ENCODE peak calls at places on chromosomes 16 and 17, in nine cellular contexts. One of them, this sample, is unnamed.

GRCh38 chr17:50129946-50130777 is at the start of gene SAMD14:
- DNase-seq in breast epithelium: no peak
- DNase-seq in thoracic aorta: no peak
- DNase-seq in transverse colon: no peak
- DNase-seq in uterus: no peak
- DNase-seq in endothelial cell of umbilical vein: peak; percentile 53
- DNase-seq in mammary epithelial cell: no peak
- DNase-seq in fibroblast of lung: peak; percentile 32
- DNase-seq in Peyer's patch: no peak
- DNase-seq in this sample: peak; percentile 49

GRCh38 chr16:57951204-57951960 is 19.5 kb downstream of the CNGB1 start:
- DNase-seq in uterus: no peak
- DNase-seq in thoracic aorta: no peak
- DNase-seq in Peyer's patch: no peak
- DNase-seq in endothelial cell of umbilical vein: no peak
- DNase-seq in transverse colon: no peak
- DNase-seq in fibroblast of lung: no peak
- DNase-seq in breast epithelium: no peak
- DNase-seq in mammary epithelial cell: peak; percentile 74
- DNase-seq in this sample: no peak

GRCh38 chr16:24075929-24076716 is 180.0 kb upstream of the CACNG3 start:
- DNase-seq in thoracic aorta: no peak
- DNase-seq in fibroblast of lung: no peak
- DNase-seq in uterus: no peak
- DNase-seq in endothelial cell of umbilical vein: no peak
- DNase-seq in mammary epithelial cell: peak; percentile 16
- DNase-seq in transverse colon: no peak
- DNase-seq in Peyer's patch: no peak
- DNase-seq in breast epithelium: no peak
- DNase-seq in this sample: no peak

GRCh38 chr17:53949473-53950090 is 126.9 kb downstream of the KIF2B start:
- DNase-seq in thoracic aorta: no peak
- DNase-seq in breast epithelium: no peak
- DNase-seq in transverse colon: no peak
- DNase-seq in fibroblast of lung: no peak
- DNase-seq in mammary epithelial cell: peak; percentile 88
- DNase-seq in endothelial cell of umbilical vein: no peak
- DNase-seq in Peyer's patch: no peak
- DNase-seq in uterus: no peak
- DNase-seq in this sample: no peak

GRCh38 chr16:15502041-15502725 is 67.8 kb downstream of the BMERB1 start:
- DNase-seq in thoracic aorta: no peak
- DNase-seq in transverse colon: no peak
- DNase-seq in fibroblast of lung: peak; percentile 97
- DNase-seq in Peyer's patch: no peak
- DNase-seq in endothelial cell of umbilical vein: peak; percentile 93
- DNase-seq in uterus: no peak
- DNase-seq in mammary epithelial cell: peak; percentile 75
- DNase-seq in breast epithelium: no peak
- DNase-seq in this sample: no peak

GRCh38 chr17:65423346-65424140 is 137.9 kb downstream of the AXIN2 start:
- DNase-seq in mammary epithelial cell: no peak
- DNase-seq in transverse colon: no peak
- DNase-seq in thoracic aorta: no peak
- DNase-seq in endothelial cell of umbilical vein: no peak
- DNase-seq in uterus: no peak
- DNase-seq in breast epithelium: no peak
- DNase-seq in Peyer's patch: no peak
- DNase-seq in fibroblast of lung: no peak
- DNase-seq in this sample: no peak

GRCh38 chr17:19265755-19266154 is 28.6 kb downstream of the EPN2 start:
- DNase-seq in transverse colon: no peak
- DNase-seq in Peyer's patch: no peak
- DNase-seq in thoracic aorta: no peak
- DNase-seq in uterus: no peak
- DNase-seq in fibroblast of lung: no peak
- DNase-seq in endothelial cell of umbilical vein: no peak
- DNase-seq in breast epithelium: no peak
- DNase-seq in mammary epithelial cell: no peak
- DNase-seq in this sample: no peak

GRCh38 chr17:77999413-78000173 is 41.1 kb downstream of the TNRC6C start:
- DNase-seq in endothelial cell of umbilical vein: peak; percentile 66
- DNase-seq in mammary epithelial cell: peak; percentile 16
- DNase-seq in uterus: no peak
- DNase-seq in Peyer's patch: no peak
- DNase-seq in fibroblast of lung: peak; percentile 60
- DNase-seq in transverse colon: no peak
- DNase-seq in thoracic aorta: no peak
- DNase-seq in breast epithelium: no peak
- DNase-seq in this sample: no peak

GRCh38 chr17:52106638-52107261 is 51.8 kb downstream of the CA10 start:
- DNase-seq in breast epithelium: no peak
- DNase-seq in mammary epithelial cell: peak; percentile 25
- DNase-seq in endothelial cell of umbilical vein: peak; percentile 15
- DNase-seq in uterus: peak; percentile 21
- DNase-seq in fibroblast of lung: peak; percentile 8
- DNase-seq in Peyer's patch: no peak
- DNase-seq in thoracic aorta: no peak
- DNase-seq in transverse colon: peak; percentile 33
- DNase-seq in this sample: peak; percentile 8

GRCh38 chr17:38557836-38558750 is 47.7 kb downstream of the SRCIN1 start:
- DNase-seq in uterus: peak; percentile 94
- DNase-seq in fibroblast of lung: peak; percentile 85
- DNase-seq in Peyer's patch: peak; percentile 94
- DNase-seq in mammary epithelial cell: peak; percentile 95
- DNase-seq in thoracic aorta: peak; percentile 59
- DNase-seq in transverse colon: peak; percentile 95
- DNase-seq in breast epithelium: peak; percentile 87
- DNase-seq in endothelial cell of umbilical vein: peak; percentile 89
- DNase-seq in this sample: peak; percentile 93
- H3K27ac ChIP-seq in uterus: peak overlapping the region; percentile 59
- H3K27ac ChIP-seq in fibroblast of lung: no peak overlapping the region
- H3K27ac ChIP-seq in Peyer's patch: peak overlapping the region; percentile 71
- H3K27ac ChIP-seq in mammary epithelial cell: peak overlapping the region; percentile 8
- H3K27ac ChIP-seq in thoracic aorta: no peak overlapping the region
- H3K27ac ChIP-seq in transverse colon: no peak overlapping the region
- H3K27ac ChIP-seq in breast epithelium: peak overlapping the region; percentile 90
- H3K27ac ChIP-seq in endothelial cell of umbilical vein: no peak overlapping the region
- H3K27ac ChIP-seq in this sample: no peak overlapping the region

DNA sequence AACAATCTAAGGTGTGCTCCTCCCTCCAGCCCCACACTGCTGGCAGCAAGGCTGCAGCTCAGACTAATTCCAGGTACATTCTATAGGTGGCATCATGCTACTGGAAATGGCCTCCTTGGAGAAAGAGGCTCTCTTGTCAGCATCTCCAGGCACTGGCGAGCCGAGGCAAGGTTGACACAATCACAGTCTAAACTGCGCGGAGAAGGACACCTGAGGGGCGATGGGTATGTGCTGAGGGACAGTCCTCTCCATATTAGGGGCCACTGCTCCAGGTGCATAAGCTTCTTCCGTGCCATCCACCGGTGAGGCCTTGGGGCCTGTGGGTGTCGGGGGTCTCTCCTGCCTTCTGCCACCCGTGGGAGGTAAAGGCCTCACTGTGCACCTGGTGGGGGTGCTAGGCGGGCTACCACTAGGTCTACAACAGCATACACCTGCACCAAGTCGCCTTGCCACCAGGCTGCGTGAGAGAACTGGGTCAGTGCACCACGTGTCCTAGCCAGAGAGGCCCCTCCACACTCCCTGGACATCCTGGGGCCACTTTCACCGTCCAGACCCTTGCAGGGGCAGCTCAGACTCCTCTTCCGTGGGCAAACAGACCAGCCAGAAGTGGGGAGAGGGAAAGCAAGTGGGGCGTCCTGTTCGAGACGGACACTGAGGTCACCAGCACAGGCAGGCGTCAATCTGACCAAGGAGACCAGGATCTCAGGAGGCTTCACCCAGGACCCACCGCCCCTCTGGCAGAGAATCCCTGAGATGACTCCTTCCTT is 12.1 kb upstream of the CBX8 start:
- DNase-seq in breast epithelium: no peak
- DNase-seq in fibroblast of lung: no peak
- DNase-seq in thoracic aorta: no peak
- DNase-seq in transverse colon: peak; percentile 57
- DNase-seq in endothelial cell of umbilical vein: no peak
- DNase-seq in uterus: no peak
- DNase-seq in mammary epithelial cell: peak; percentile 62
- DNase-seq in Peyer's patch: no peak
- DNase-seq in this sample: no peak
- H3K27ac ChIP-seq in breast epithelium: no peak overlapping the region
- H3K27ac ChIP-seq in fibroblast of lung: no peak overlapping the region
- H3K27ac ChIP-seq in thoracic aorta: no peak overlapping the region
- H3K27ac ChIP-seq in transverse colon: no peak overlapping the region
- H3K27ac ChIP-seq in endothelial cell of umbilical vein: no peak overlapping the region
- H3K27ac ChIP-seq in uterus: no peak overlapping the region
- H3K27ac ChIP-seq in mammary epithelial cell: no peak overlapping the region
- H3K27ac ChIP-seq in Peyer's patch: no peak overlapping the region
- H3K27ac ChIP-seq in this sample: no peak overlapping the region

GRCh38 chr16:56613706-56614105 is 5.3 kb downstream of the MT2A start:
- DNase-seq in fibroblast of lung: no peak
- DNase-seq in transverse colon: no peak
- DNase-seq in breast epithelium: no peak
- DNase-seq in mammary epithelial cell: no peak
- DNase-seq in thoracic aorta: no peak
- DNase-seq in endothelial cell of umbilical vein: no peak
- DNase-seq in uterus: no peak
- DNase-seq in Peyer's patch: no peak
- DNase-seq in this sample: no peak

GRCh38 chr16:56614549-56614991 is 6.2 kb downstream of the MT2A start:
- DNase-seq in transverse colon: no peak
- DNase-seq in endothelial cell of umbilical vein: peak; percentile 57
- DNase-seq in mammary epithelial cell: peak; percentile 72
- DNase-seq in Peyer's patch: no peak
- DNase-seq in fibroblast of lung: peak; percentile 96
- DNase-seq in uterus: no peak
- DNase-seq in thoracic aorta: no peak
- DNase-seq in breast epithelium: no peak
- DNase-seq in this sample: no peak

GRCh38 chr16:56616608-56617211 is 8.3 kb downstream of the MT2A start:
- DNase-seq in uterus: no peak
- DNase-seq in mammary epithelial cell: no peak
- DNase-seq in transverse colon: no peak
- DNase-seq in endothelial cell of umbilical vein: no peak
- DNase-seq in thoracic aorta: no peak
- DNase-seq in Peyer's patch: no peak
- DNase-seq in fibroblast of lung: no peak
- DNase-seq in breast epithelium: no peak
- DNase-seq in this sample: no peak

GRCh38 chr16:56617212-56618085 is 8.1 kb upstream of the MT1E start:
- DNase-seq in transverse colon: peak; percentile 70
- DNase-seq in uterus: peak; percentile 75
- DNase-seq in mammary epithelial cell: peak; percentile 54
- DNase-seq in thoracic aorta: no peak
- DNase-seq in breast epithelium: peak; percentile 65
- DNase-seq in endothelial cell of umbilical vein: no peak
- DNase-seq in Peyer's patch: peak; percentile 86
- DNase-seq in fibroblast of lung: peak; percentile 73
- DNase-seq in this sample: peak; percentile 83

GRCh38 chr16:56615353-56615752 is 7.0 kb downstream of the MT2A start:
- DNase-seq in fibroblast of lung: peak; percentile 65
- DNase-seq in uterus: no peak
- DNase-seq in thoracic aorta: no peak
- DNase-seq in mammary epithelial cell: peak; percentile 55
- DNase-seq in Peyer's patch: no peak
- DNase-seq in endothelial cell of umbilical vein: no peak
- DNase-seq in transverse colon: no peak
- DNase-seq in breast epithelium: no peak
- DNase-seq in this sample: no peak
- H3K27ac ChIP-seq in fibroblast of lung: no peak overlapping the region
- H3K27ac ChIP-seq in uterus: no peak overlapping the region
- H3K27ac ChIP-seq in thoracic aorta: no peak overlapping the region
- H3K27ac ChIP-seq in mammary epithelial cell: peak overlapping the region; percentile 42
- H3K27ac ChIP-seq in Peyer's patch: no peak overlapping the region
- H3K27ac ChIP-seq in endothelial cell of umbilical vein: peak overlapping the region; percentile 80
- H3K27ac ChIP-seq in transverse colon: no peak overlapping the region
- H3K27ac ChIP-seq in breast epithelium: no peak overlapping the region
- H3K27ac ChIP-seq in this sample: no peak overlapping the region

GRCh38 chr16:88922826-88923410 is 54.1 kb downstream of the CBFA2T3 start:
- DNase-seq in uterus: no peak
- DNase-seq in Peyer's patch: no peak
- DNase-seq in transverse colon: no peak
- DNase-seq in thoracic aorta: no peak
- DNase-seq in mammary epithelial cell: no peak
- DNase-seq in breast epithelium: no peak
- DNase-seq in fibroblast of lung: no peak
- DNase-seq in endothelial cell of umbilical vein: no peak
- DNase-seq in this sample: no peak
- H3K27ac ChIP-seq in uterus: peak overlapping the region; percentile 27
- H3K27ac ChIP-seq in Peyer's patch: peak overlapping the region; percentile 70
- H3K27ac ChIP-seq in transverse colon: no peak overlapping the region
- H3K27ac ChIP-seq in thoracic aorta: no peak overlapping the region
- H3K27ac ChIP-seq in mammary epithelial cell: no peak overlapping the region
- H3K27ac ChIP-seq in breast epithelium: no peak overlapping the region
- H3K27ac ChIP-seq in fibroblast of lung: no peak overlapping the region
- H3K27ac ChIP-seq in endothelial cell of umbilical vein: no peak overlapping the region
- H3K27ac ChIP-seq in this sample: peak overlapping the region; percentile 81

DNA sequence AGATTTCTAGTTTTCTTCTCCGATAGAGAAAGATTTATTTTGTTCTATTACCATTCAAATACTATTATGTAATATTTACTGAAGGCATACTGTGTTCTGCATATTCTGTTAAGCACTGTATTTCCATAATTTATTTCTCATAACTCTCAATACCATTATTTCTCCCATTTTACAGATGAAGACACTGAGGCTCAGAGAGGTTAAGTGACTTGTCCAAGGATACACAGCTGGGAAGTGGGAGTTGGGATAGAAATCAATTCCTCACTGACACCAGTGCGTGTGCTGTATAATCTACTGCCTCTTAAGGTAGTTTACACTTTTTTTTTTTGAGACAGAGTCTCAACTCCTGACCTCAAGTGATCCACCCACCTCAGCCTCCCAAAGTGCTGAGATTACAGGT is 7.4 kb downstream of the NLRC3 start:
- DNase-seq in transverse colon: no peak
- DNase-seq in Peyer's patch: no peak
- DNase-seq in thoracic aorta: no peak
- DNase-seq in mammary epithelial cell: no peak
- DNase-seq in breast epithelium: no peak
- DNase-seq in uterus: no peak
- DNase-seq in fibroblast of lung: no peak
- DNase-seq in endothelial cell of umbilical vein: no peak
- DNase-seq in this sample: no peak
- H3K27ac ChIP-seq in transverse colon: no peak overlapping the region
- H3K27ac ChIP-seq in Peyer's patch: no peak overlapping the region
- H3K27ac ChIP-seq in thoracic aorta: no peak overlapping the region
- H3K27ac ChIP-seq in mammary epithelial cell: no peak overlapping the region
- H3K27ac ChIP-seq in breast epithelium: no peak overlapping the region
- H3K27ac ChIP-seq in uterus: no peak overlapping the region
- H3K27ac ChIP-seq in fibroblast of lung: no peak overlapping the region
- H3K27ac ChIP-seq in endothelial cell of umbilical vein: no peak overlapping the region
- H3K27ac ChIP-seq in this sample: no peak overlapping the region

This sample was measured in heart right ventricle.